ENCODE peak calls at places on chromosomes 2 and 18, in four cellular contexts. H is hepatocyte, M is cardiac muscle cell, K is right atrium auricular region. N is an unnamed sample.

GRCh38 chr2:32360416-32360815 is 3.6 kb downstream of the BIRC6 start:
- DNase-seq in H (no peak), M (no peak), K (no peak), N (no peak)

GRCh38 chr2:42775186-42775585 is 11.3 kb upstream of the OXER1 start:
- DNase-seq in H (no peak), M (no peak), K (no peak), N (no peak)

GRCh38 chr18:12904012-12904516 is 20.0 kb upstream of the PTPN2 start:
- DNase-seq in H (no peak), M (peak; percentile 54), K (no peak), N (no peak)

GRCh38 chr2:84458436-84459027 is 548 bp downstream of the SUCLG1 start:
- DNase-seq in H (peak; percentile 30), M (peak; percentile 26), K (no peak), N (no peak)

GRCh38 chr2:215236131-215236530 is 75.7 kb upstream of the ATIC start:
- DNase-seq in H (no peak), M (no peak), K (no peak), N (no peak)

GRCh38 chr2:172281648-172282576 is 145.5 kb upstream of the ITGA6 start:
- DNase-seq in H (no peak), M (peak; percentile 29), K (no peak), N (no peak)

GRCh38 chr2:136305517-136306192 is 187.7 kb upstream of the CXCR4 start:
- DNase-seq in H (no peak), M (no peak), K (no peak), N (no peak)

GRCh38 chr2:134287323-134287722 is 33.5 kb downstream of the MGAT5 start:
- DNase-seq in H (no peak), M (no peak), K (no peak), N (no peak)

GRCh38 chr2:27080603-27080938 is 2.2 kb downstream of the EMILIN1 start:
- DNase-seq in H (no peak), M (no peak), K (no peak), N (no peak)

GRCh38 chr2:27078267-27079194 is at the start of gene EMILIN1:
- DNase-seq in H (peak; percentile 84), M (peak; percentile 99), K (peak; percentile 85), N (peak; percentile 97)

GRCh38 chr2:27077231-27077630 is 1.2 kb upstream of the EMILIN1 start:
- DNase-seq in H (no peak), M (no peak), K (no peak), N (no peak)

GRCh38 chr2:27080140-27080469 is 1.7 kb downstream of the EMILIN1 start:
- DNase-seq in H (no peak), M (no peak), K (no peak), N (no peak)

DNA sequence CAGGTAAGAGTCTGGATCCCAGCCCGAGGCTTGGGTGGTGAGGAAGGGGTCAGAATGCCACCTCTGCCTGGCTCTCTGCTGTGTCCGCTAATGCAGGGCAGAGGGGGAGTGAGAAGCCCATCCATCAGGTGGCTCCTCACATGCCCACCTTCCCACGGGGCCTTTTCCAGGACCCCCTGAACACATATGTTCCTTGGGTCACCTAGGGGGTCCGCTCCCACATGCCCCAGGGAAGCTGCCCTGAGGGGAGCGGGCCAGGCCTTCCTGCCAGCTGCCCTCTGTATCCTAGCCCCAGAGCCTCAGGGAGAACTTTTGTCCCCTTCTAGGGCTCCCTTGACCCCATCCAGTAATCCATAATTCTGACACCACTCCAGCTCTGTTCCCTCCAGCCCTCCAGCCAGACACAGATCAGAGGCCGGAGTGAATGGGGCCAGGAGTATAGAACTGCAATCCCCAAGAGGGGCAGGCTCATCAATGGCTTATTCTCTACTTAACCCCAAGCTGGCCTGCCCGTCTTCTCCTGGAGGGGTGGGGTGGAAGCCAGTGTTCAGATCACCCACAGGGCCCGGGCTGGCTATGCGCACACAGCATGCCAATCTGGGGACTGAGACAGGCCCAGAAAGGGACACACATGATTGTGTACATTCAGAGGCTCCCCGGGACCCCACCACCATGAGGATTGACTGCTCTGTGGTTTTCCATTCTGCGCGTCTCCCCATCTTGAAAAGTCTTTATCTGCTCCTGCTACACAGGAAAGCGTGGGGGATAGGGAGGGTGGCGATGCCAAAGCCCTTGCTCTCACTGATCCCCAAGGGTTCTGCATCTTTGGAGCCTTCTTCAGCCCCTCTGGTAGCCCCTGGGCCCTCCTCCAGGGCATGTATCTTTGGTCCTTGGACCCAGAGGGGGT is 1.1 kb downstream of the EMILIN1 start:
- DNase-seq in H (no peak), M (peak; percentile 22), K (no peak), N (no peak)
- H3K4me3 ChIP-seq in H (peak overlapping the region; percentile 61), M (no peak overlapping the region), K (peak overlapping the region; percentile 51), N (peak overlapping the region; percentile 90)

GRCh38 chr2:152573168-152573567 is 144.1 kb downstream of the PRPF40A start:
- DNase-seq in H (no peak), M (peak; percentile 50), K (no peak), N (no peak)
- H3K27ac ChIP-seq in H (no peak overlapping the region), M (no peak overlapping the region), K (no peak overlapping the region), N (no peak overlapping the region)

GRCh38 chr2:176139621-176140020 is 10.1 kb downstream of the HOXD8 start:
- DNase-seq in H (no peak), M (no peak), K (no peak), N (no peak)
- H3K4me3 ChIP-seq in H (no peak overlapping the region), M (no peak overlapping the region), K (peak overlapping the region; percentile 52), N (peak overlapping the region; percentile 71)

GRCh38 chr2:156356006-156356764 is 23.7 kb upstream of the NR4A2 start:
- DNase-seq in H (no peak), M (no peak), K (no peak), N (no peak)
- H3K27ac ChIP-seq in H (no peak overlapping the region), M (no peak overlapping the region), K (no peak overlapping the region), N (no peak overlapping the region)

DNA sequence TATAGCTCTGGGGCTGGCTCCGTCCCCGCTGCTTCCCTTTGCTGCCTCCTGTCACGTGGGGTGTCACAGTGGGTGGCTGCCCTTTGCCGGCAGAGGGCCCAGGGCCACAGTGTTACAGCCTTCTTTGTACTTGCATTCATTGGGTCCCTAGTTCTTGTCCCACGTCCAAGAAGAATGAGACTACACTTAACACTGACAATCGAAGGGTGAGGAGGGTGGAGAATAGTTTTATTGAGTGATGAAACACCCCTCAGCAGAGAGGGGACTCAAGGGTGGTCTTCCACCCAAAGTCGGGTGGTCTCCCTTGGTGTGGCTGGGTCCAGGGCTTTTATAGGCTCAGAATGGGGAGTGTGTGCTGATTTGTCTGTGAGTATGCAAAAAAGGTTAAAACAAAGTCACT is 1.9 kb downstream of the ATG4B start:
- DNase-seq in H (no peak), M (no peak), K (no peak), N (no peak)
- H3K4me3 ChIP-seq in H (no peak overlapping the region), M (no peak overlapping the region), K (no peak overlapping the region), N (peak overlapping the region; percentile 99)

GRCh38 chr2:168804214-168804613 is 1.8 kb downstream of the NOSTRIN start:
- DNase-seq in H (no peak), M (no peak), K (no peak), N (no peak)

GRCh38 chr2:168801456-168801855 is 981 bp upstream of the NOSTRIN start:
- DNase-seq in H (no peak), M (no peak), K (no peak), N (no peak)

GRCh38 chr2:168801961-168802824 is at the start of gene NOSTRIN:
- DNase-seq in H (peak; percentile 81), M (peak; percentile 68), K (peak; percentile 83), N (no peak)

GRCh38 chr2:168805615-168806014 is 3.2 kb downstream of the NOSTRIN start:
- DNase-seq in H (no peak), M (no peak), K (no peak), N (no peak)

GRCh38 chr2:168802825-168803726 is 639 bp downstream of the NOSTRIN start:
- DNase-seq in H (no peak), M (no peak), K (no peak), N (no peak)
- H3K27ac ChIP-seq in H (peak overlapping the region; percentile 85), M (peak overlapping the region; percentile 67), K (peak overlapping the region; percentile 29), N (peak overlapping the region; percentile 46)

GRCh38 chr2:145025382-145025781 is 505.5 kb upstream of the ZEB2 start:
- DNase-seq in H (no peak), M (no peak), K (no peak), N (no peak)

GRCh38 chr2:145022021-145022670 is 502.2 kb upstream of the ZEB2 start:
- DNase-seq in H (no peak), M (peak; percentile 46), K (no peak), N (no peak)

GRCh38 chr2:145020694-145021093 is 500.8 kb upstream of the ZEB2 start:
- DNase-seq in H (no peak), M (no peak), K (no peak), N (no peak)

GRCh38 chr2:145022671-145023330 is 502.9 kb upstream of the ZEB2 start:
- DNase-seq in H (no peak), M (peak; percentile 76), K (no peak), N (no peak)

GRCh38 chr2:145023331-145023934 is 503.5 kb upstream of the ZEB2 start:
- DNase-seq in H (no peak), M (no peak), K (no peak), N (no peak)
- H3K4me3 ChIP-seq in H (no peak overlapping the region), M (no peak overlapping the region), K (no peak overlapping the region), N (peak overlapping the region; percentile 45)

GRCh38 chr18:58287626-58288289 is 243.7 kb downstream of the NEDD4L start:
- DNase-seq in H (peak; percentile 64), M (no peak), K (no peak), N (no peak)
- H3K27ac ChIP-seq in H (peak overlapping the region; percentile 96), M (no peak overlapping the region), K (peak overlapping the region; percentile 16), N (no peak overlapping the region)

DNA sequence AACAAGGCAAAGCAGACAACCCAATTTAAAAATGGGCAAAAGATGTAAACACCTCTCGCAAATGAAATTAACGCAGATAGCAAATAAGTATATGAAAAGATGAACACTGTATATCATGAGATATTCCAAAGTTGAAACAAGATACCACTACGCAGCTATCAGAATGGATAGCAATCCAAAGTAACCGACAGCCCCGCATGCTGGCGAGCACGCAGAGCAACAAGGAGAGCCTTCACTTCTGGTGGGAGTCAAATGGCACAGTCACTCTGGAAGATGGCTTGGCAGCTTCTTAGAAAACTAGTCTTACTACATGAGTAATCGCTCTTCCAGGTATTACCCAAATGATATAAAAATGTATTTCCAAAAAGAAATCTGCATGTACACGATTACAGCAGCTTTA is 1.4 kb downstream of the NDUFA10 start:
- DNase-seq in H (no peak), M (no peak), K (no peak), N (no peak)
- H3K4me3 ChIP-seq in H (no peak overlapping the region), M (peak overlapping the region; percentile 64), K (no peak overlapping the region), N (peak overlapping the region; percentile 100)

DNA sequence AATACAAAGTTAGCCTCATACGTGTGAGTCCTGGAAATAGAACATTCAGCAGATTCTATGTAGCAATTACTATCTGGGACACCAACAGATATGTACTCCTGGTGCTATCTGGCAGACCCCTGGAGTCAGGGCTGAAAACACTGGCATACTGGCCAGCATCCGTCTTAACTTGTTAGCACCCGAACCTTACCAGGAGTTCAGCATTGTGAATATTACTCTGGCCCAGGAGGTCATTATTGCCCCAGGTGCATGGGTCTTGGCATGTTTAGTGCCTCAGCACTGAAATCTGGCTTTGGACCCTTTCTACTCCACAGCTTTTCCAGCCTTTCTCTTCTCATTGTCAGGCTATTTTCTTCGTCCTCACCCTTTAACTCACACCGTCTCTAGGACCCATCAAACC is 11.9 kb upstream of the NDUFV2 start:
- DNase-seq in H (no peak), M (no peak), K (no peak), N (no peak)
- H3K27ac ChIP-seq in H (no peak overlapping the region), M (no peak overlapping the region), K (no peak overlapping the region), N (no peak overlapping the region)